ENCODE peak calls at places on chromosomes 11 and 22, in four cellular contexts. L, W, G and O are unnamed samples.

GRCh38 chr11:59560702-59561469 is 49.5 kb downstream of the OR4D9 start:
- DNase-seq in L (peak; percentile 91), G (peak; percentile 86), W (peak; percentile 82), O (peak; percentile 84)

GRCh38 chr11:130213143-130213978 is 53.8 kb downstream of the ST14 start:
- DNase-seq in W (peak; percentile 6), L (no peak), G (peak; percentile 74), O (peak; percentile 61)

GRCh38 chr11:12717851-12718291 is 43.6 kb downstream of the TEAD1 start:
- DNase-seq in W (no peak), G (no peak), L (no peak), O (no peak)

GRCh38 chr11:8090756-8091155 is 9.7 kb downstream of the TUB start:
- DNase-seq in W (no peak), G (no peak), L (peak; percentile 45), O (no peak)

GRCh38 chr11:8111636-8112035 is 30.6 kb downstream of the TUB start:
- DNase-seq in G (no peak), W (no peak), L (no peak), O (no peak)

GRCh38 chr11:72723508-72723907 is 28.7 kb downstream of the ARAP1 start:
- DNase-seq in L (no peak), W (no peak), G (no peak), O (no peak)

GRCh38 chr11:97739892-97740782 is 1280.6 kb upstream of the CNTN5 start:
- DNase-seq in L (no peak), W (peak; percentile 59), G (no peak), O (no peak)

GRCh38 chr11:4072668-4073285 is 21.8 kb upstream of the RRM1 start:
- DNase-seq in W (peak; percentile 80), L (peak; percentile 76), G (no peak), O (peak; percentile 58)

GRCh38 chr11:11998091-11998781 is 10.2 kb downstream of the DKK3 start:
- DNase-seq in W (peak; percentile 95), L (no peak), G (no peak), O (no peak)

GRCh38 chr22:30902496-30903357 is 65.8 kb downstream of the MORC2 start:
- DNase-seq in G (no peak), L (no peak), W (no peak), O (no peak)
- H3K4me3 ChIP-seq in G (no peak overlapping the region), L (no peak overlapping the region), W (no peak overlapping the region), O (no peak overlapping the region)

DNA sequence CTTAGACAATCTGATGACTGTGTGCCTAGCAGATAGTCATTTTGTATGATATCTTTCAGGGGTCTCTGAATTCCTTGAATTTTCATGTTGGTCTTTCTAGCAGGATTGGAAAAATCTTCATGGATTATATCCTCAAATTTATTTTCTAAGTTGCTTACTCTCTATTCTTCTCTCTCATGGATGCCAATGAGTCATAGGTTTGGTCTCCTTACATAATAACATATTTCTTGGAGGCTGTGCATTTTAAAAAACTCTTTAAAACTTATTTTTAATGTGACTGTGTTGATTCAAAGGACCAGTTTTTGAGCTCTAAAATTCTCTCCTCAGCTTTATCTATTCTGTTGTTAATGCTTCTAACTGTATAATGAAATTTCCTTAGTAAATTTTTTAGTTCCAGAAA is 198.7 kb downstream of the AASDHPPT start:
- DNase-seq in W (peak; percentile 33), G (no peak), L (no peak), O (no peak)
- H3K4me3 ChIP-seq in W (no peak overlapping the region), G (no peak overlapping the region), L (no peak overlapping the region), O (no peak overlapping the region)

DNA sequence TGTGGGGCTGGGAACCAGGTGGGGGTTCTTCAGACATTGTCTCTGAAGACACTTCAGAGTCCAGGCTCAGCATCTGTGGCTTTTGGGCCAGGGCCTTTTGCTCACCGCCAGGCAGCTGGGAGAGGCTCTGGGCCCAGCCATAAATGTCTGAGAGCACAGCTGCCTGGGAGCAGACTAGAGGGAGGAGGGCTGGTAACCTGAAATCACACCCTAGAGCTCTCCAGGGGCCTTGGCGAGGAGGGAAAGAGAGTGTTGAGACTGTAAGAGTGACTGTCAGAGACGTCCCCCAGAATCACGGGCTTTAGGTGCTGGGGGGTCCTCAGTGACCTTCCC is 4.1 kb downstream of the TRABD start:
- DNase-seq in W (no peak), G (peak; percentile 21), L (no peak), O (no peak)
- H3K4me3 ChIP-seq in W (no peak overlapping the region), G (peak overlapping the region; percentile 63), L (peak overlapping the region; percentile 18), O (no peak overlapping the region)

DNA sequence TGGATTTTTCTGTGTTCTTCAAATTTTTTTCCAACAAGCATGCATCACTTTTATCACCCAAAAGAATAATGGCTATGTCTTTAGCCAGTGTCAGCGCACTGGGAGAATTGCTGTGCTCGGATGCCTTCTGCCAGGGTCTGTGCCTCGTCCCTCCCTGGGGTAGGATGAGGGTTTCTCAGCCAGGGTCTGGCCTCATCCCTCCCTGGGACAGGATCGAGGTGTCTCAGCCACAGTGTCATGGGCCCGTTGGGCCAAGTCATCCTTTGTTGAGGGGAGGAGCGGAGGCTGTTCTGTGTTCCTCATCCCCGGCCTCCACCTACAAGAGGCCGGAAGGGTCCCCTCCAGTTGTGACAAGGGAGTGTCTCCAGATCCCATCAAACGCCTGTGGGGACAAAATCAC is 22.7 kb downstream of the LINC01488 start:
- DNase-seq in W (no peak), L (no peak), G (no peak), O (no peak)
- H3K4me3 ChIP-seq in W (no peak overlapping the region), L (no peak overlapping the region), G (no peak overlapping the region), O (no peak overlapping the region)

DNA sequence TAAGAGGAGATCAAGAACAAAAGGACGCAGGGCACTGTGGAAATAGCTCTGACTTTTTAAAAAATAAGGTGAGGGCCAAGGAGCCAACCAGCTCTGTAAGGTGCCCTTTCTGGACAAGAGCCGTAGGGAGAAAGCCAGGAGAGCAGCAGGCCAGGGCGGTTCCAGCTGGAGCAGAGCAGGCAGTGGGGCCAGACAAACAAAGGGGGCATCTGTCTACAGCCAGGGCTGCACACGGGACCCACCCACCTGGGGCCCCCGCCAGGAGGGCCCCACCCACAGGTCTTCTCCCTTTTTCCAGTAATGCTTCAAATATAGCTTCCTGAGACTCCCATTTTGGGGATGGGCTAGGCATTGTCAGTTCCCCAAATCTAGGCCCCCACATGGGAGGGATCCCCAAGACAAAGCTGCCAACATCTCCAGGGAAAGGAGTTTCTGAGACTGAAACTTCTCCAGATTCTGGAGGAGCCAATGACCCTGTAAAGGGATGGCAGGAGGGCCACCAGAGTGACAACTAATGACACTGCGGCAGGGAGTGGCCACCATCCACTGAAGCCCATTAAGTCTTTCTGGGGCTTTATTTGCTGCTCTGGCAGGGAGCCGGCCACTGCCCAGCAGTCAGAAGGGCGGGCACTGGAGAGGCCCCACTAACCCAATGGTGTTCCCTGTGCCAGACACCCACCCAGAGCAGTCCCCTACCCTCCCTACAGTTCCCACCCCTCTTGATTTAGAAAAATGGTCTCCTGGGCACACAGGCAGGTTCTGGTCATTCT is 1.9 kb downstream of the ZFTA start:
- DNase-seq in L (peak; percentile 30), W (no peak), G (no peak), O (no peak)
- H3K4me3 ChIP-seq in L (peak overlapping the region; percentile 97), W (peak overlapping the region; percentile 59), G (peak overlapping the region; percentile 88), O (no peak overlapping the region)

GRCh38 chr11:91959411-91959810 is 265.2 kb upstream of the FAT3 start:
- DNase-seq in G (no peak), W (no peak), L (no peak), O (no peak)
- H3K4me3 ChIP-seq in G (no peak overlapping the region), W (no peak overlapping the region), L (no peak overlapping the region), O (no peak overlapping the region)

DNA sequence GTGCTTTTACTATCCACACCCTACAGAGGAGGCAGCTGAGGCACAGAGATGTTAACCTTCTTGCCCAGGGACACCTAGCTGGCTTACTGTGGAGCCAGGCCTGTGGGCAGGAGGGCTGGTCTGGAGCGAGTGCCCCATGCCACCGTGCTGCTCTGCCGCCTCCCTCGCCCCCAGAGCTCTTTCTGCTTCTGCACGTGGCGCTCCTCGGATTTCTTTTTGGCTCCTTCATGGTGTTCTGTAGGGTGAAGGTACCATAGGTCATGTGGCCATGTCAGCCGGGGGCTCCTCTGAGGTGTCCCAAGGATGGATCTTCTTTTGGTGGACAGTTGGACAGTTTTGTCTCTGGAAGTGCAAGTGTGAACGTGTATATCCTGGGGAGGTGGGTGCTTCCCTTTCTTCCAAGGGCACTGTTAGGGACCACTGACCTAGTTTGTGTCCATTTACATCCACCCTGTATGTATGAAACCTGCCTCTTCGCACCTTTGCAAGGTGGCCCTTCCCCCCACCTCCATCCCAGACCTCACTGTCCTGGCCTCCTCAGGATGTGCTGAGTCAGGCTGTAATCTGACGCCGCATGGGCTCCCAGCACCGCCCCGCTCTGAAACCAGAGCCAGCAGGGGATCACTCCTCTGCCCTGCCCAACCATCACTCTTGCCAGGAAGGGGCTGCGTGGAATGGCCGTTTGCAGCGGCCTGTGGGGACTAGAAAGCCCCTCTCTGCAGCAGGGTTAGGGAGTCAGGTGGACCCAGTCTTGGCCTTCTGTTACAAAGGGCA is 31.7 kb downstream of the POLR3H start:
- DNase-seq in L (no peak), W (peak; percentile 70), G (no peak), O (no peak)
- H3K4me3 ChIP-seq in L (no peak overlapping the region), W (no peak overlapping the region), G (no peak overlapping the region), O (no peak overlapping the region)